ENCODE peak calls at places on chromosomes 3 and 15, in ten cellular contexts. X is NCI-H510A treated with DMSO at 0.1 percent for 48 hours, A is ACHN, G is GM10248, J is mammary epithelial cell, Q is NCI-H2081, I is LHCN-M2, T is T-helper 2 cell, Z is activated B cell treated with CpG ODN at 0.5 μM for 24 hours, P is WTC11. S is an unnamed sample.

GRCh38 chr15:43939070-43939469 is 112.3 kb downstream of the WDR76 start:
- DNase-seq in X (no peak), A (peak), G (peak), J (no peak), Q (no peak), I (peak), T (no peak), Z (no peak), P (no peak), S (no peak)

GRCh38 chr15:38300395-38300794 is 47.8 kb downstream of the SPRED1 start:
- DNase-seq in X (no peak), A (no peak), G (peak), J (no peak), Q (no peak), I (peak), T (no peak), Z (no peak), P (no peak), S (no peak)

GRCh38 chr15:48693474-48693873 is 48.0 kb upstream of the FBN1 start:
- DNase-seq in X (no peak), A (no peak), G (no peak), J (no peak), Q (no peak), I (no peak), T (no peak), Z (no peak), P (no peak), S (no peak)

GRCh38 chr3:37970802-37971201 is 19.8 kb upstream of the VILL start:
- DNase-seq in X (no peak), A (no peak), G (no peak), J (no peak), Q (no peak), I (peak), T (no peak), Z (no peak), P (no peak), S (no peak)

GRCh38 chr3:12187448-12188327 is 29.0 kb upstream of the TIMP4 start:
- DNase-seq in X (no peak), A (peak), G (peak), J (no peak), Q (no peak), I (peak), T (no peak), Z (no peak), P (no peak), S (no peak)

GRCh38 chr15:36484038-36484778 is 95.2 kb upstream of the CDIN1 start:
- DNase-seq in X (no peak), A (no peak), G (no peak), J (peak), Q (no peak), I (peak), T (no peak), Z (no peak), P (no peak), S (no peak)

GRCh38 chr3:177552051-177552450 is 354.8 kb upstream of the TBL1XR1 start:
- DNase-seq in X (no peak), A (no peak), G (no peak), J (no peak), Q (no peak), I (no peak), T (no peak), Z (no peak), P (no peak), S (no peak)

GRCh38 chr3:159762981-159763465 is 225.6 kb upstream of the IL12A start:
- DNase-seq in X (peak), A (peak), G (peak), J (peak), Q (peak), I (peak), T (no peak), Z (no peak), P (peak), S (no peak)

GRCh38 chr3:111590096-111590491 is 5.1 kb downstream of the ZBED2 start:
- DNase-seq in X (no peak), A (peak), G (no peak), J (no peak), Q (no peak), I (no peak), T (no peak), Z (no peak), P (no peak), S (no peak)

GRCh38 chr3:19396726-19397125 is 248.4 kb downstream of the KCNH8 start:
- DNase-seq in X (no peak), A (no peak), G (no peak), J (no peak), Q (no peak), I (no peak), T (no peak), Z (no peak), P (no peak), S (no peak)

GRCh38 chr3:52606373-52607085 is 70.1 kb downstream of the UQCC5 start:
- DNase-seq in X (peak), A (peak), G (no peak), J (peak), Q (peak), I (peak), T (no peak), Z (no peak), P (no peak), S (no peak)

GRCh38 chr3:116863842-116864626 is 154.5 kb downstream of the TUSC7 start:
- DNase-seq in X (peak), A (peak), G (peak), J (peak), Q (peak), I (peak), T (no peak), Z (no peak), P (peak), S (no peak)

GRCh38 chr15:75620776-75621536 is 4.6 kb downstream of the SNUPN start:
- DNase-seq in X (no peak), A (peak), G (no peak), J (peak), Q (no peak), I (peak), T (no peak), Z (no peak), P (no peak), S (no peak)

GRCh38 chr3:155065537-155065936 is 14.6 kb upstream of the MME start:
- DNase-seq in X (no peak), A (no peak), G (no peak), J (peak), Q (no peak), I (peak), T (no peak), Z (no peak), P (no peak), S (no peak)

GRCh38 chr3:108677811-108678210 is 79.4 kb downstream of the RETNLB start:
- DNase-seq in X (peak), A (no peak), G (no peak), J (no peak), Q (no peak), I (no peak), T (no peak), Z (no peak), P (no peak), S (no peak)

GRCh38 chr3:43624619-43625305 is 3.0 kb upstream of the ANO10 start:
- DNase-seq in X (no peak), A (no peak), G (no peak), J (peak), Q (no peak), I (no peak), T (no peak), Z (no peak), P (no peak), S (no peak)

GRCh38 chr3:177144922-177145321 is 52.4 kb downstream of the TBL1XR1 start:
- DNase-seq in X (peak), A (no peak), G (peak), J (peak), Q (no peak), I (no peak), T (no peak), Z (no peak), P (no peak), S (no peak)

GRCh38 chr15:66881173-66881905 is 179.3 kb downstream of the SMAD6 start:
- DNase-seq in X (no peak), A (no peak), G (peak), J (no peak), Q (no peak), I (no peak), T (no peak), Z (no peak), P (no peak), S (no peak)

GRCh38 chr15:99249270-99249817 is at the start of gene TTC23:
- DNase-seq in X (no peak), A (peak), G (no peak), J (peak), Q (no peak), I (peak), T (no peak), Z (no peak), P (no peak), S (no peak)

GRCh38 chr3:9727041-9727595 is 4.4 kb upstream of the BRPF1 start:
- DNase-seq in X (peak), A (peak), G (peak), J (no peak), Q (no peak), I (no peak), T (no peak), Z (peak), P (peak), S (peak)

GRCh38 chr15:69958494-69959134 is 139.1 kb downstream of the TLE3 start:
- DNase-seq in X (no peak), A (no peak), G (no peak), J (peak), Q (no peak), I (peak), T (no peak), Z (no peak), P (peak), S (no peak)

GRCh38 chr3:53109822-53110771 is 20.1 kb downstream of the RFT1 start:
- DNase-seq in X (peak), A (peak), G (peak), J (no peak), Q (no peak), I (peak), T (no peak), Z (no peak), P (peak), S (no peak)

GRCh38 chr15:90161946-90162345 is 39.2 kb upstream of the SEMA4B start:
- DNase-seq in X (no peak), A (no peak), G (no peak), J (peak), Q (no peak), I (no peak), T (no peak), Z (no peak), P (no peak), S (no peak)

GRCh38 chr3:4981688-4982494 is 2.7 kb downstream of the BHLHE40 start:
- DNase-seq in X (no peak), A (peak), G (no peak), J (peak), Q (no peak), I (peak), T (no peak), Z (no peak), P (no peak), S (no peak)

GRCh38 chr15:69118089-69118488 is 42.3 kb upstream of the GLCE start:
- DNase-seq in X (no peak), A (no peak), G (no peak), J (no peak), Q (no peak), I (peak), T (no peak), Z (no peak), P (no peak), S (no peak)

GRCh38 chr3:99753268-99753975 is 64.2 kb upstream of the CMSS1 start:
- DNase-seq in X (peak), A (peak), G (peak), J (peak), Q (peak), I (peak), T (no peak), Z (no peak), P (peak), S (no peak)

GRCh38 chr15:78242128-78242527 is 7.8 kb upstream of the ACSBG1 start:
- DNase-seq in X (no peak), A (peak), G (no peak), J (no peak), Q (peak), I (no peak), T (no peak), Z (no peak), P (peak), S (no peak)

GRCh38 chr15:64636541-64636940 is 138.8 kb downstream of the RBPMS2 start:
- DNase-seq in X (no peak), A (no peak), G (no peak), J (no peak), Q (no peak), I (no peak), T (no peak), Z (no peak), P (no peak), S (no peak)

GRCh38 chr15:62788224-62788623 is 254.3 kb upstream of the TPM1 start:
- DNase-seq in X (no peak), A (no peak), G (no peak), J (no peak), Q (no peak), I (no peak), T (no peak), Z (no peak), P (no peak), S (no peak)

GRCh38 chr3:17894434-17895060 is 152.1 kb upstream of the TBC1D5 start:
- DNase-seq in X (no peak), A (peak), G (no peak), J (peak), Q (peak), I (peak), T (no peak), Z (no peak), P (peak), S (no peak)

GRCh38 chr3:26340001-26340400 is 282.6 kb upstream of the LRRC3B start:
- DNase-seq in X (no peak), A (no peak), G (no peak), J (no peak), Q (no peak), I (no peak), T (no peak), Z (no peak), P (no peak), S (no peak)

GRCh38 chr3:188137062-188137461 is 16.9 kb upstream of the LPP start:
- DNase-seq in X (no peak), A (no peak), G (no peak), J (no peak), Q (no peak), I (no peak), T (no peak), Z (no peak), P (no peak), S (no peak)

GRCh38 chr15:40796041-40796440 is 10.8 kb upstream of the ZFYVE19 start:
- DNase-seq in X (no peak), A (no peak), G (no peak), J (no peak), Q (no peak), I (no peak), T (no peak), Z (no peak), P (no peak), S (no peak)